ENCODE peak calls at places on chromosomes 13 and 19, in nine cellular contexts. One of them, this sample, is unnamed.

GRCh38 chr19:48819366-48819816 is 8.6 kb upstream of the BCAT2 start:
- DNase-seq in NCI-H1694: no peak
- DNase-seq in GM03348: peak; percentile 89
- DNase-seq in WTC11: no peak
- DNase-seq in Jurkat, Clone E6-1: no peak
- DNase-seq in central memory CD4-positive, alpha-beta T cell: no peak
- DNase-seq in lower lobe of right lung: peak; percentile 91
- DNase-seq in ecto neural progenitor cell: no peak
- DNase-seq in GF-D8: no peak
- DNase-seq in this sample: no peak

GRCh38 chr13:41145136-41145908 is 12.7 kb upstream of the KBTBD6 start:
- DNase-seq in NCI-H1694: no peak
- DNase-seq in GM03348: peak; percentile 20
- DNase-seq in WTC11: no peak
- DNase-seq in Jurkat, Clone E6-1: no peak
- DNase-seq in central memory CD4-positive, alpha-beta T cell: no peak
- DNase-seq in lower lobe of right lung: no peak
- DNase-seq in ecto neural progenitor cell: no peak
- DNase-seq in GF-D8: no peak
- DNase-seq in this sample: no peak

GRCh38 chr13:111515648-111516047 is 195.2 kb downstream of the TEX29 start:
- DNase-seq in NCI-H1694: no peak
- DNase-seq in GM03348: no peak
- DNase-seq in WTC11: no peak
- DNase-seq in Jurkat, Clone E6-1: no peak
- DNase-seq in central memory CD4-positive, alpha-beta T cell: no peak
- DNase-seq in lower lobe of right lung: no peak
- DNase-seq in ecto neural progenitor cell: no peak
- DNase-seq in GF-D8: no peak
- DNase-seq in this sample: peak; percentile 23

GRCh38 chr13:44815507-44816074 is 173.7 kb downstream of the NUFIP1 start:
- DNase-seq in NCI-H1694: no peak
- DNase-seq in GM03348: peak; percentile 94
- DNase-seq in WTC11: no peak
- DNase-seq in Jurkat, Clone E6-1: no peak
- DNase-seq in central memory CD4-positive, alpha-beta T cell: no peak
- DNase-seq in lower lobe of right lung: peak; percentile 45
- DNase-seq in ecto neural progenitor cell: no peak
- DNase-seq in GF-D8: no peak
- DNase-seq in this sample: no peak

GRCh38 chr13:112721198-112722104 is 31.6 kb downstream of the ATP11A start:
- DNase-seq in NCI-H1694: no peak
- DNase-seq in GM03348: no peak
- DNase-seq in WTC11: no peak
- DNase-seq in Jurkat, Clone E6-1: no peak
- DNase-seq in central memory CD4-positive, alpha-beta T cell: no peak
- DNase-seq in lower lobe of right lung: peak; percentile 46
- DNase-seq in ecto neural progenitor cell: no peak
- DNase-seq in GF-D8: no peak
- DNase-seq in this sample: no peak

GRCh38 chr19:53813996-53814395 is 10.1 kb downstream of the NLRP12 start:
- DNase-seq in NCI-H1694: no peak
- DNase-seq in GM03348: peak; percentile 38
- DNase-seq in WTC11: no peak
- DNase-seq in Jurkat, Clone E6-1: no peak
- DNase-seq in central memory CD4-positive, alpha-beta T cell: no peak
- DNase-seq in lower lobe of right lung: no peak
- DNase-seq in ecto neural progenitor cell: no peak
- DNase-seq in GF-D8: no peak
- DNase-seq in this sample: no peak

GRCh38 chr13:36193151-36193855 is 21.1 kb downstream of the SOHLH2 start:
- DNase-seq in NCI-H1694: no peak
- DNase-seq in GM03348: no peak
- DNase-seq in WTC11: no peak
- DNase-seq in Jurkat, Clone E6-1: no peak
- DNase-seq in central memory CD4-positive, alpha-beta T cell: no peak
- DNase-seq in lower lobe of right lung: no peak
- DNase-seq in ecto neural progenitor cell: no peak
- DNase-seq in GF-D8: no peak
- DNase-seq in this sample: peak; percentile 32

GRCh38 chr19:1489463-1489971 is 633 bp downstream of the PCSK4 start:
- DNase-seq in NCI-H1694: no peak
- DNase-seq in GM03348: no peak
- DNase-seq in WTC11: no peak
- DNase-seq in Jurkat, Clone E6-1: peak; percentile 46
- DNase-seq in central memory CD4-positive, alpha-beta T cell: no peak
- DNase-seq in lower lobe of right lung: peak; percentile 57
- DNase-seq in ecto neural progenitor cell: no peak
- DNase-seq in GF-D8: no peak
- DNase-seq in this sample: no peak

GRCh38 chr19:37309834-37310575 is 60.9 kb upstream of the ZNF527 start:
- DNase-seq in NCI-H1694: no peak
- DNase-seq in GM03348: no peak
- DNase-seq in WTC11: no peak
- DNase-seq in Jurkat, Clone E6-1: peak; percentile 21
- DNase-seq in central memory CD4-positive, alpha-beta T cell: no peak
- DNase-seq in lower lobe of right lung: no peak
- DNase-seq in ecto neural progenitor cell: no peak
- DNase-seq in GF-D8: no peak
- DNase-seq in this sample: peak; percentile 52

GRCh38 chr13:102017248-102017647 is 384.6 kb downstream of the FGF14 start:
- DNase-seq in NCI-H1694: no peak
- DNase-seq in GM03348: no peak
- DNase-seq in WTC11: no peak
- DNase-seq in Jurkat, Clone E6-1: no peak
- DNase-seq in central memory CD4-positive, alpha-beta T cell: no peak
- DNase-seq in lower lobe of right lung: no peak
- DNase-seq in ecto neural progenitor cell: no peak
- DNase-seq in GF-D8: no peak
- DNase-seq in this sample: peak; percentile 18

GRCh38 chr19:42397315-42398166 is 7.4 kb upstream of the CNFN start:
- DNase-seq in NCI-H1694: no peak
- DNase-seq in GM03348: no peak
- DNase-seq in WTC11: no peak
- DNase-seq in Jurkat, Clone E6-1: no peak
- DNase-seq in central memory CD4-positive, alpha-beta T cell: no peak
- DNase-seq in lower lobe of right lung: no peak
- DNase-seq in ecto neural progenitor cell: no peak
- DNase-seq in GF-D8: no peak
- DNase-seq in this sample: no peak

GRCh38 chr13:96540656-96541055 is 450.7 kb downstream of the HS6ST3 start:
- DNase-seq in NCI-H1694: no peak
- DNase-seq in GM03348: no peak
- DNase-seq in WTC11: no peak
- DNase-seq in Jurkat, Clone E6-1: no peak
- DNase-seq in central memory CD4-positive, alpha-beta T cell: no peak
- DNase-seq in lower lobe of right lung: no peak
- DNase-seq in ecto neural progenitor cell: no peak
- DNase-seq in GF-D8: no peak
- DNase-seq in this sample: no peak

GRCh38 chr19:47765522-47766358 is 12.8 kb upstream of the SELENOW start:
- DNase-seq in NCI-H1694: peak; percentile 62
- DNase-seq in GM03348: peak; percentile 73
- DNase-seq in WTC11: peak; percentile 88
- DNase-seq in Jurkat, Clone E6-1: no peak
- DNase-seq in central memory CD4-positive, alpha-beta T cell: peak; percentile 20
- DNase-seq in lower lobe of right lung: peak; percentile 63
- DNase-seq in ecto neural progenitor cell: peak; percentile 79
- DNase-seq in GF-D8: no peak
- DNase-seq in this sample: peak; percentile 89

GRCh38 chr19:6340493-6341201 is 7.2 kb upstream of the ACER1 start:
- DNase-seq in NCI-H1694: no peak
- DNase-seq in GM03348: no peak
- DNase-seq in WTC11: no peak
- DNase-seq in Jurkat, Clone E6-1: no peak
- DNase-seq in central memory CD4-positive, alpha-beta T cell: no peak
- DNase-seq in lower lobe of right lung: no peak
- DNase-seq in ecto neural progenitor cell: no peak
- DNase-seq in GF-D8: no peak
- DNase-seq in this sample: peak; percentile 48

GRCh38 chr19:50332264-50333038 is 3.3 kb upstream of the KCNC3 start:
- DNase-seq in NCI-H1694: no peak
- DNase-seq in GM03348: no peak
- DNase-seq in WTC11: peak; percentile 50
- DNase-seq in Jurkat, Clone E6-1: no peak
- DNase-seq in central memory CD4-positive, alpha-beta T cell: no peak
- DNase-seq in lower lobe of right lung: peak; percentile 55
- DNase-seq in ecto neural progenitor cell: peak; percentile 73
- DNase-seq in GF-D8: no peak
- DNase-seq in this sample: peak; percentile 91

GRCh38 chr19:14731200-14731599 is 41.4 kb downstream of the ZNF333 start:
- DNase-seq in NCI-H1694: no peak
- DNase-seq in GM03348: no peak
- DNase-seq in WTC11: peak; percentile 13
- DNase-seq in Jurkat, Clone E6-1: no peak
- DNase-seq in central memory CD4-positive, alpha-beta T cell: no peak
- DNase-seq in lower lobe of right lung: no peak
- DNase-seq in ecto neural progenitor cell: no peak
- DNase-seq in GF-D8: no peak
- DNase-seq in this sample: no peak